ENCODE peak calls at places on chromosomes 2 and 18, in eight cellular contexts. One of them, this sample, is unnamed.

GRCh38 chr18:62312851-62313250 is 12.3 kb upstream of the TNFRSF11A start:
- DNase-seq in T follicular helper cell: no peak
- DNase-seq in right atrium auricular region: no peak
- DNase-seq in Right ventricle myocardium superior: no peak
- DNase-seq in lower lobe of right lung: no peak
- DNase-seq in activated T-cell treated with anti-CD3 and anti-CD28 coated beads for 4 hours: no peak
- DNase-seq in colonic mucosa: no peak
- DNase-seq in lung: no peak
- DNase-seq in this sample: no peak

GRCh38 chr18:70195852-70196434 is 9.5 kb downstream of the RTTN start:
- DNase-seq in T follicular helper cell: no peak
- DNase-seq in activated T-cell treated with anti-CD3 and anti-CD28 coated beads for 4 hours: no peak
- DNase-seq in Right ventricle myocardium superior: no peak
- DNase-seq in colonic mucosa: peak
- DNase-seq in right atrium auricular region: no peak
- DNase-seq in lower lobe of right lung: no peak
- DNase-seq in lung: no peak
- DNase-seq in this sample: no peak

GRCh38 chr18:79186649-79187048 is 117.5 kb downstream of the ATP9B start:
- DNase-seq in lower lobe of right lung: no peak
- DNase-seq in lung: no peak
- DNase-seq in activated T-cell treated with anti-CD3 and anti-CD28 coated beads for 4 hours: no peak
- DNase-seq in colonic mucosa: no peak
- DNase-seq in Right ventricle myocardium superior: no peak
- DNase-seq in T follicular helper cell: no peak
- DNase-seq in right atrium auricular region: no peak
- DNase-seq in this sample: no peak

GRCh38 chr2:241218131-241219029 is 29.9 kb downstream of the ANO7 start:
- DNase-seq in T follicular helper cell: peak
- DNase-seq in right atrium auricular region: no peak
- DNase-seq in Right ventricle myocardium superior: peak
- DNase-seq in colonic mucosa: peak
- DNase-seq in lower lobe of right lung: peak
- DNase-seq in activated T-cell treated with anti-CD3 and anti-CD28 coated beads for 4 hours: no peak
- DNase-seq in lung: no peak
- DNase-seq in this sample: peak

GRCh38 chr2:69618362-69618761 is 25.2 kb downstream of the AAK1 start:
- DNase-seq in activated T-cell treated with anti-CD3 and anti-CD28 coated beads for 4 hours: no peak
- DNase-seq in lung: no peak
- DNase-seq in lower lobe of right lung: no peak
- DNase-seq in right atrium auricular region: peak
- DNase-seq in T follicular helper cell: no peak
- DNase-seq in colonic mucosa: no peak
- DNase-seq in Right ventricle myocardium superior: no peak
- DNase-seq in this sample: no peak

GRCh38 chr2:233147136-233147828 is 87.1 kb downstream of the INPP5D start:
- DNase-seq in colonic mucosa: no peak
- DNase-seq in right atrium auricular region: no peak
- DNase-seq in lung: no peak
- DNase-seq in activated T-cell treated with anti-CD3 and anti-CD28 coated beads for 4 hours: no peak
- DNase-seq in Right ventricle myocardium superior: no peak
- DNase-seq in lower lobe of right lung: no peak
- DNase-seq in T follicular helper cell: no peak
- DNase-seq in this sample: no peak

GRCh38 chr2:11701831-11702301 is 31.9 kb upstream of the NTSR2 start:
- DNase-seq in colonic mucosa: peak
- DNase-seq in lower lobe of right lung: peak
- DNase-seq in right atrium auricular region: no peak
- DNase-seq in T follicular helper cell: no peak
- DNase-seq in activated T-cell treated with anti-CD3 and anti-CD28 coated beads for 4 hours: no peak
- DNase-seq in lung: no peak
- DNase-seq in Right ventricle myocardium superior: peak
- DNase-seq in this sample: peak

GRCh38 chr2:29117636-29118303 is 2.6 kb downstream of the CLIP4 start:
- DNase-seq in T follicular helper cell: no peak
- DNase-seq in right atrium auricular region: no peak
- DNase-seq in activated T-cell treated with anti-CD3 and anti-CD28 coated beads for 4 hours: no peak
- DNase-seq in lower lobe of right lung: no peak
- DNase-seq in colonic mucosa: no peak
- DNase-seq in lung: no peak
- DNase-seq in Right ventricle myocardium superior: no peak
- DNase-seq in this sample: no peak

GRCh38 chr2:54767921-54768320 is 44.5 kb downstream of the EML6 start:
- DNase-seq in activated T-cell treated with anti-CD3 and anti-CD28 coated beads for 4 hours: no peak
- DNase-seq in lung: no peak
- DNase-seq in T follicular helper cell: no peak
- DNase-seq in lower lobe of right lung: no peak
- DNase-seq in Right ventricle myocardium superior: no peak
- DNase-seq in right atrium auricular region: no peak
- DNase-seq in colonic mucosa: no peak
- DNase-seq in this sample: no peak

GRCh38 chr2:43300781-43301586 is 74.6 kb upstream of the ZFP36L2 start:
- DNase-seq in right atrium auricular region: peak
- DNase-seq in colonic mucosa: no peak
- DNase-seq in lung: no peak
- DNase-seq in Right ventricle myocardium superior: no peak
- DNase-seq in activated T-cell treated with anti-CD3 and anti-CD28 coated beads for 4 hours: no peak
- DNase-seq in lower lobe of right lung: no peak
- DNase-seq in T follicular helper cell: no peak
- DNase-seq in this sample: no peak

This sample was measured in ELF-1.